ENCODE peak calls at places on chromosome 13, in seven cellular contexts. One of them, this sample, is unnamed.
A peak's percentile ranks its signal among the peaks of the same experiment; 100 is the strongest.

GRCh38 chr13:99296270-99296865 is 10.8 kb downstream of the GPR183 start:
- DNase-seq in PC-9: no peak
- DNase-seq in pancreas: no peak
- DNase-seq in CD4-positive, alpha-beta T cell: no peak
- DNase-seq in AG04449: no peak
- DNase-seq in fibroblast of lung: no peak
- DNase-seq in cardiac fibroblast: no peak
- DNase-seq in this sample: no peak

GRCh38 chr13:100721885-100722512 is 47.4 kb upstream of the TMTC4 start:
- DNase-seq in fibroblast of lung: peak; percentile 54
- DNase-seq in CD4-positive, alpha-beta T cell: peak; percentile 11
- DNase-seq in AG04449: peak; percentile 0
- DNase-seq in PC-9: no peak
- DNase-seq in pancreas: peak; percentile 67
- DNase-seq in cardiac fibroblast: peak; percentile 67
- DNase-seq in this sample: no peak

GRCh38 chr13:43061496-43062280 is 38.3 kb downstream of the DNAJC15 start:
- DNase-seq in cardiac fibroblast: no peak
- DNase-seq in CD4-positive, alpha-beta T cell: no peak
- DNase-seq in AG04449: no peak
- DNase-seq in fibroblast of lung: no peak
- DNase-seq in pancreas: no peak
- DNase-seq in PC-9: peak; percentile 59
- DNase-seq in this sample: no peak

GRCh38 chr13:48892311-48892710 is 83.4 kb upstream of the FNDC3A start:
- DNase-seq in PC-9: peak; percentile 46
- DNase-seq in fibroblast of lung: peak; percentile 89
- DNase-seq in AG04449: peak; percentile 53
- DNase-seq in pancreas: no peak
- DNase-seq in cardiac fibroblast: peak; percentile 97
- DNase-seq in CD4-positive, alpha-beta T cell: no peak
- DNase-seq in this sample: no peak

GRCh38 chr13:38590796-38591507 is 95.9 kb upstream of the FREM2 start:
- DNase-seq in CD4-positive, alpha-beta T cell: no peak
- DNase-seq in PC-9: no peak
- DNase-seq in pancreas: no peak
- DNase-seq in AG04449: no peak
- DNase-seq in fibroblast of lung: no peak
- DNase-seq in cardiac fibroblast: no peak
- DNase-seq in this sample: no peak

GRCh38 chr13:20654156-20654555 is 49.3 kb upstream of the IL17D start:
- DNase-seq in pancreas: no peak
- DNase-seq in cardiac fibroblast: peak; percentile 53
- DNase-seq in PC-9: no peak
- DNase-seq in CD4-positive, alpha-beta T cell: no peak
- DNase-seq in fibroblast of lung: peak; percentile 4
- DNase-seq in AG04449: peak; percentile 1
- DNase-seq in this sample: no peak

GRCh38 chr13:98839826-98840769 is 87.6 kb upstream of the SLC15A1 start:
- DNase-seq in CD4-positive, alpha-beta T cell: no peak
- DNase-seq in cardiac fibroblast: peak; percentile 69
- DNase-seq in AG04449: no peak
- DNase-seq in pancreas: peak; percentile 79
- DNase-seq in PC-9: no peak
- DNase-seq in fibroblast of lung: peak; percentile 62
- DNase-seq in this sample: no peak

GRCh38 chr13:66459143-66459542 is 771.0 kb downstream of the PCDH9 start:
- DNase-seq in pancreas: no peak
- DNase-seq in CD4-positive, alpha-beta T cell: no peak
- DNase-seq in PC-9: no peak
- DNase-seq in cardiac fibroblast: no peak
- DNase-seq in fibroblast of lung: no peak
- DNase-seq in AG04449: no peak
- DNase-seq in this sample: no peak

GRCh38 chr13:109209526-109209925 is 576.9 kb downstream of the IRS2 start:
- DNase-seq in cardiac fibroblast: no peak
- DNase-seq in AG04449: no peak
- DNase-seq in pancreas: no peak
- DNase-seq in fibroblast of lung: no peak
- DNase-seq in CD4-positive, alpha-beta T cell: no peak
- DNase-seq in PC-9: no peak
- DNase-seq in this sample: no peak

GRCh38 chr13:76711515-76712182 is 174.6 kb downstream of the KCTD12 start:
- DNase-seq in cardiac fibroblast: peak; percentile 95
- DNase-seq in pancreas: no peak
- DNase-seq in CD4-positive, alpha-beta T cell: no peak
- DNase-seq in PC-9: no peak
- DNase-seq in AG04449: peak; percentile 80
- DNase-seq in fibroblast of lung: peak; percentile 93
- DNase-seq in this sample: no peak

GRCh38 chr13:79645569-79645968 is 164.6 kb downstream of the NDFIP2 start:
- DNase-seq in AG04449: no peak
- DNase-seq in cardiac fibroblast: no peak
- DNase-seq in fibroblast of lung: no peak
- DNase-seq in pancreas: no peak
- DNase-seq in PC-9: no peak
- DNase-seq in CD4-positive, alpha-beta T cell: no peak
- DNase-seq in this sample: no peak

GRCh38 chr13:75258159-75258782 is 223.7 kb downstream of the TBC1D4 start:
- DNase-seq in cardiac fibroblast: peak; percentile 74
- DNase-seq in AG04449: no peak
- DNase-seq in CD4-positive, alpha-beta T cell: no peak
- DNase-seq in fibroblast of lung: peak; percentile 68
- DNase-seq in PC-9: peak; percentile 44
- DNase-seq in pancreas: no peak
- DNase-seq in this sample: no peak

GRCh38 chr13:98478134-98479129 is 98.5 kb downstream of the STK24 start:
- DNase-seq in AG04449: no peak
- DNase-seq in PC-9: no peak
- DNase-seq in fibroblast of lung: peak; percentile 26
- DNase-seq in cardiac fibroblast: peak; percentile 52
- DNase-seq in CD4-positive, alpha-beta T cell: no peak
- DNase-seq in pancreas: no peak
- DNase-seq in this sample: no peak

GRCh38 chr13:30617315-30618185 is at the start of gene USPL1:
- DNase-seq in pancreas: peak; percentile 99
- DNase-seq in cardiac fibroblast: peak; percentile 99
- DNase-seq in CD4-positive, alpha-beta T cell: peak; percentile 98
- DNase-seq in fibroblast of lung: peak; percentile 100
- DNase-seq in AG04449: peak; percentile 96
- DNase-seq in PC-9: peak; percentile 93
- DNase-seq in this sample: peak; percentile 98
- TF ChIP-seq CTCF in pancreas: peak; percentile 50
- TF ChIP-seq CTCF in cardiac fibroblast: peak; percentile 22
- TF ChIP-seq CTCF in CD4-positive, alpha-beta T cell: no peak
- TF ChIP-seq CTCF in fibroblast of lung: no peak
- TF ChIP-seq CTCF in AG04449: peak; percentile 26
- TF ChIP-seq CTCF in PC-9: no peak
- TF ChIP-seq CTCF in this sample: peak; percentile 67

GRCh38 chr13:93416943-93417342 is 190.3 kb downstream of the GPC6 start:
- DNase-seq in PC-9: no peak
- DNase-seq in cardiac fibroblast: no peak
- DNase-seq in AG04449: no peak
- DNase-seq in CD4-positive, alpha-beta T cell: no peak
- DNase-seq in pancreas: no peak
- DNase-seq in fibroblast of lung: no peak
- DNase-seq in this sample: no peak
- TF ChIP-seq CTCF in PC-9: no peak
- TF ChIP-seq CTCF in cardiac fibroblast: no peak
- TF ChIP-seq CTCF in AG04449: no peak
- TF ChIP-seq CTCF in CD4-positive, alpha-beta T cell: no peak
- TF ChIP-seq CTCF in pancreas: no peak
- TF ChIP-seq CTCF in fibroblast of lung: no peak
- TF ChIP-seq CTCF in this sample: no peak

GRCh38 chr13:60331249-60332012 is 65.6 kb upstream of the TDRD3 start:
- DNase-seq in PC-9: no peak
- DNase-seq in cardiac fibroblast: no peak
- DNase-seq in AG04449: no peak
- DNase-seq in CD4-positive, alpha-beta T cell: no peak
- DNase-seq in fibroblast of lung: no peak
- DNase-seq in pancreas: no peak
- DNase-seq in this sample: no peak

GRCh38 chr13:60328073-60328472 is 68.9 kb upstream of the TDRD3 start:
- DNase-seq in fibroblast of lung: no peak
- DNase-seq in CD4-positive, alpha-beta T cell: no peak
- DNase-seq in pancreas: no peak
- DNase-seq in PC-9: no peak
- DNase-seq in AG04449: no peak
- DNase-seq in cardiac fibroblast: peak; percentile 9
- DNase-seq in this sample: no peak

GRCh38 chr13:60327551-60327950 is 69.5 kb upstream of the TDRD3 start:
- DNase-seq in pancreas: no peak
- DNase-seq in fibroblast of lung: no peak
- DNase-seq in PC-9: no peak
- DNase-seq in AG04449: no peak
- DNase-seq in CD4-positive, alpha-beta T cell: no peak
- DNase-seq in cardiac fibroblast: no peak
- DNase-seq in this sample: no peak

GRCh38 chr13:60326273-60326672 is 70.7 kb upstream of the TDRD3 start:
- DNase-seq in AG04449: no peak
- DNase-seq in pancreas: no peak
- DNase-seq in cardiac fibroblast: no peak
- DNase-seq in fibroblast of lung: no peak
- DNase-seq in CD4-positive, alpha-beta T cell: no peak
- DNase-seq in PC-9: no peak
- DNase-seq in this sample: no peak

GRCh38 chr13:60329221-60329983 is 67.6 kb upstream of the TDRD3 start:
- DNase-seq in pancreas: no peak
- DNase-seq in CD4-positive, alpha-beta T cell: no peak
- DNase-seq in cardiac fibroblast: peak; percentile 55
- DNase-seq in PC-9: no peak
- DNase-seq in fibroblast of lung: peak; percentile 32
- DNase-seq in AG04449: no peak
- DNase-seq in this sample: no peak
- TF ChIP-seq CTCF in pancreas: peak; percentile 23
- TF ChIP-seq CTCF in CD4-positive, alpha-beta T cell: no peak
- TF ChIP-seq CTCF in cardiac fibroblast: peak; percentile 47
- TF ChIP-seq CTCF in PC-9: peak; percentile 55
- TF ChIP-seq CTCF in fibroblast of lung: peak; percentile 49
- TF ChIP-seq CTCF in AG04449: peak; percentile 36
- TF ChIP-seq CTCF in this sample: peak; percentile 60

GRCh38 chr13:94987081-94987480 is 274.7 kb upstream of the SOX21 start:
- DNase-seq in CD4-positive, alpha-beta T cell: no peak
- DNase-seq in fibroblast of lung: no peak
- DNase-seq in pancreas: no peak
- DNase-seq in PC-9: no peak
- DNase-seq in AG04449: no peak
- DNase-seq in cardiac fibroblast: peak; percentile 51
- DNase-seq in this sample: no peak

GRCh38 chr13:94984974-94985373 is 272.6 kb upstream of the SOX21 start:
- DNase-seq in pancreas: no peak
- DNase-seq in cardiac fibroblast: no peak
- DNase-seq in PC-9: no peak
- DNase-seq in AG04449: no peak
- DNase-seq in fibroblast of lung: no peak
- DNase-seq in CD4-positive, alpha-beta T cell: no peak
- DNase-seq in this sample: no peak

GRCh38 chr13:94987869-94988268 is 275.5 kb upstream of the SOX21 start:
- DNase-seq in pancreas: no peak
- DNase-seq in CD4-positive, alpha-beta T cell: no peak
- DNase-seq in cardiac fibroblast: peak; percentile 79
- DNase-seq in AG04449: no peak
- DNase-seq in fibroblast of lung: no peak
- DNase-seq in PC-9: no peak
- DNase-seq in this sample: no peak

GRCh38 chr13:94992277-94992989 is 280.1 kb upstream of the SOX21 start:
- DNase-seq in cardiac fibroblast: peak; percentile 87
- DNase-seq in pancreas: no peak
- DNase-seq in AG04449: no peak
- DNase-seq in PC-9: no peak
- DNase-seq in CD4-positive, alpha-beta T cell: no peak
- DNase-seq in fibroblast of lung: no peak
- DNase-seq in this sample: no peak

DNA sequence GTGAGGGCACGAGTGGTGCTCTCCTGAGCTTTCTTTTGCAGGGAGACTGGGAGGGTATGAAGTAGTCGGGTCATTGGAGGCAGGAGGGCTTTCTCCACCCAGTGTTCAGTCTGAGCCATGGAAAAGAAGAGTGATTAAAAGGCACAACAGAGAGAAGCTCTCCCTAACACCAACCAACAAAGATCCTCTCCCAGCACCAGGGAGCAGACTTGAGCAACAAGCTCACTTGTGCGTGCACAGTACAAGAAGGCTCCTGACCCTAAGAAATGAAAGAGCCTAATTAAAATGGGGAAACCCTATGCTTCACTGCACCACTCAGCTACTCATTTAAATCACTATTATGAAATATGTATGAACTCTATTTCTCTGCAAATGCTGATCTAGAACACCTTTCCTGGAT is 276.3 kb upstream of the SOX21 start:
- DNase-seq in PC-9: no peak
- DNase-seq in pancreas: no peak
- DNase-seq in fibroblast of lung: no peak
- DNase-seq in AG04449: no peak
- DNase-seq in CD4-positive, alpha-beta T cell: no peak
- DNase-seq in cardiac fibroblast: no peak
- DNase-seq in this sample: no peak
- TF ChIP-seq CTCF in PC-9: no peak
- TF ChIP-seq CTCF in pancreas: no peak
- TF ChIP-seq CTCF in fibroblast of lung: peak; percentile 13
- TF ChIP-seq CTCF in AG04449: no peak
- TF ChIP-seq CTCF in CD4-positive, alpha-beta T cell: no peak
- TF ChIP-seq CTCF in cardiac fibroblast: no peak
- TF ChIP-seq CTCF in this sample: no peak

GRCh38 chr13:61884830-61885229 is 469.2 kb upstream of the PCDH20 start:
- DNase-seq in fibroblast of lung: no peak
- DNase-seq in AG04449: no peak
- DNase-seq in CD4-positive, alpha-beta T cell: no peak
- DNase-seq in PC-9: no peak
- DNase-seq in cardiac fibroblast: no peak
- DNase-seq in pancreas: no peak
- DNase-seq in this sample: no peak

GRCh38 chr13:61874970-61875579 is 459.4 kb upstream of the PCDH20 start:
- DNase-seq in AG04449: no peak
- DNase-seq in cardiac fibroblast: no peak
- DNase-seq in PC-9: no peak
- DNase-seq in pancreas: no peak
- DNase-seq in CD4-positive, alpha-beta T cell: no peak
- DNase-seq in fibroblast of lung: no peak
- DNase-seq in this sample: no peak

GRCh38 chr13:61880576-61881283 is 465.1 kb upstream of the PCDH20 start:
- DNase-seq in CD4-positive, alpha-beta T cell: no peak
- DNase-seq in AG04449: no peak
- DNase-seq in pancreas: no peak
- DNase-seq in PC-9: no peak
- DNase-seq in cardiac fibroblast: peak; percentile 13
- DNase-seq in fibroblast of lung: peak; percentile 34
- DNase-seq in this sample: no peak
- TF ChIP-seq CTCF in CD4-positive, alpha-beta T cell: no peak
- TF ChIP-seq CTCF in AG04449: no peak
- TF ChIP-seq CTCF in pancreas: peak; percentile 40
- TF ChIP-seq CTCF in PC-9: peak; percentile 74
- TF ChIP-seq CTCF in cardiac fibroblast: peak; percentile 39
- TF ChIP-seq CTCF in fibroblast of lung: peak; percentile 64
- TF ChIP-seq CTCF in this sample: peak; percentile 73

DNA sequence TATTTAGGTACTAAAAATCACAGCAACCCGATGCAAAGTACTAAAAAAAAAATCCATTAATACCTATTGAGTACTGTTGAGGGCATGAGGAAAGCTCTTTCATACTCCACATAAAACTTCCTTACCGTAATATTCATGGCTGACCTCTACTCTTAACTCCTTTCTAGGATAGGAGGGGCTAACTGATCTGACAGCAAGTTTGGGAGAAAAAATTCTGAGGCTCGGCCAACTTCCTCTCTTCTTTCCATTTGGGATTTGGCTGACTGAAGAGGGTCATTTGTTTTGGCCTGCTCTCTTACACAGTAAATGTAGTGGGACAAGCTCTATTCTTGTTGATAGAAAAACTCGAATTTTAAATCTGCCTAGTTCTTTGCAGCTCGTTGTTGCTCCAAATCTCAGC is 9.4 kb upstream of the USPL1 start:
- DNase-seq in fibroblast of lung: peak; percentile 33
- DNase-seq in CD4-positive, alpha-beta T cell: no peak
- DNase-seq in AG04449: no peak
- DNase-seq in cardiac fibroblast: no peak
- DNase-seq in PC-9: no peak
- DNase-seq in pancreas: no peak
- DNase-seq in this sample: no peak
- TF ChIP-seq CTCF in fibroblast of lung: no peak
- TF ChIP-seq CTCF in CD4-positive, alpha-beta T cell: no peak
- TF ChIP-seq CTCF in AG04449: no peak
- TF ChIP-seq CTCF in cardiac fibroblast: no peak
- TF ChIP-seq CTCF in PC-9: no peak
- TF ChIP-seq CTCF in pancreas: no peak
- TF ChIP-seq CTCF in this sample: no peak